ENCODE peak calls at places on chromosomes 16 and 17, in four cellular contexts. I, U, L and N are unnamed samples.

GRCh38 chr17:17044846-17045561 is 2.7 kb downstream of the MPRIP start:
- DNase-seq in I (peak; percentile 59), U (peak; percentile 62), L (no peak), N (peak; percentile 50)

GRCh38 chr17:34974179-34974578 is 6.1 kb upstream of the LIG3 start:
- DNase-seq in I (no peak), U (no peak), L (no peak), N (no peak)

GRCh38 chr17:41098476-41098875 is 534 bp upstream of the KRTAP4-8 start:
- DNase-seq in I (no peak), U (no peak), L (no peak), N (no peak)

GRCh38 chr16:76268824-76269223 is 8.4 kb upstream of the CNTNAP4 start:
- DNase-seq in I (no peak), U (no peak), L (no peak), N (no peak)

GRCh38 chr17:76585649-76586593 is at the start of gene ST6GALNAC2:
- DNase-seq in I (peak; percentile 22), U (no peak), L (no peak), N (no peak)

GRCh38 chr17:880074-880870 is 98.1 kb downstream of the MRM3 start:
- DNase-seq in I (no peak), U (no peak), L (no peak), N (no peak)

GRCh38 chr16:82439678-82440293 is 187.0 kb upstream of the CDH13 start:
- DNase-seq in I (no peak), U (no peak), L (no peak), N (no peak)

GRCh38 chr17:48646183-48647102 is 20.3 kb upstream of the HOXB9 start:
- DNase-seq in I (no peak), U (no peak), L (no peak), N (no peak)

GRCh38 chr16:55672471-55672870 is 16.7 kb downstream of the SLC6A2 start:
- DNase-seq in I (no peak), U (peak; percentile 75), L (no peak), N (peak; percentile 66)